ENCODE peak calls at places on chromosomes 12 and 14, in six cellular contexts. One of them, this sample, is unnamed.

GRCh38 chr12:71303199-71303598 is 136.4 kb upstream of the LGR5 start:
- DNase-seq in HFFc6: no peak
- DNase-seq in fibroblast of lung: peak; percentile 39
- DNase-seq in cardiac muscle cell: peak; percentile 34
- DNase-seq in left lung: no peak
- DNase-seq in activated naive CD8-positive, alpha-beta T cell treated with anti-CD3 and anti-CD28 coated beads, Interleukin-2, amount 50 U/mL, for 24 hours: no peak
- DNase-seq in this sample: no peak

GRCh38 chr12:91687052-91688017 is 458.3 kb downstream of the BTG1 start:
- DNase-seq in HFFc6: no peak
- DNase-seq in left lung: no peak
- DNase-seq in fibroblast of lung: no peak
- DNase-seq in activated naive CD8-positive, alpha-beta T cell treated with anti-CD3 and anti-CD28 coated beads, Interleukin-2, amount 50 U/mL, for 24 hours: no peak
- DNase-seq in cardiac muscle cell: no peak
- DNase-seq in this sample: no peak

GRCh38 chr12:65656904-65657351 is 167.4 kb upstream of the HMGA2 start:
- DNase-seq in activated naive CD8-positive, alpha-beta T cell treated with anti-CD3 and anti-CD28 coated beads, Interleukin-2, amount 50 U/mL, for 24 hours: no peak
- DNase-seq in left lung: no peak
- DNase-seq in fibroblast of lung: peak; percentile 94
- DNase-seq in HFFc6: peak; percentile 99
- DNase-seq in cardiac muscle cell: peak; percentile 82
- DNase-seq in this sample: no peak

GRCh38 chr14:33951183-33951840 is 438 bp upstream of the EGLN3 start:
- DNase-seq in activated naive CD8-positive, alpha-beta T cell treated with anti-CD3 and anti-CD28 coated beads, Interleukin-2, amount 50 U/mL, for 24 hours: no peak
- DNase-seq in left lung: no peak
- DNase-seq in fibroblast of lung: no peak
- DNase-seq in HFFc6: no peak
- DNase-seq in cardiac muscle cell: no peak
- DNase-seq in this sample: no peak

GRCh38 chr14:76304536-76305473 is 71.1 kb upstream of the ESRRB start:
- DNase-seq in fibroblast of lung: no peak
- DNase-seq in HFFc6: no peak
- DNase-seq in cardiac muscle cell: no peak
- DNase-seq in left lung: no peak
- DNase-seq in activated naive CD8-positive, alpha-beta T cell treated with anti-CD3 and anti-CD28 coated beads, Interleukin-2, amount 50 U/mL, for 24 hours: no peak
- DNase-seq in this sample: no peak

GRCh38 chr12:10466311-10466710 is 13.1 kb upstream of the KLRC1 start:
- DNase-seq in activated naive CD8-positive, alpha-beta T cell treated with anti-CD3 and anti-CD28 coated beads, Interleukin-2, amount 50 U/mL, for 24 hours: no peak
- DNase-seq in cardiac muscle cell: no peak
- DNase-seq in fibroblast of lung: no peak
- DNase-seq in HFFc6: no peak
- DNase-seq in left lung: no peak
- DNase-seq in this sample: no peak

GRCh38 chr14:75022655-75023054 is 19.9 kb downstream of the EIF2B2 start:
- DNase-seq in cardiac muscle cell: no peak
- DNase-seq in fibroblast of lung: no peak
- DNase-seq in left lung: no peak
- DNase-seq in HFFc6: no peak
- DNase-seq in activated naive CD8-positive, alpha-beta T cell treated with anti-CD3 and anti-CD28 coated beads, Interleukin-2, amount 50 U/mL, for 24 hours: no peak
- DNase-seq in this sample: no peak

GRCh38 chr12:6843118-6843902 is 2.6 kb downstream of the GNB3 start:
- DNase-seq in HFFc6: no peak
- DNase-seq in left lung: no peak
- DNase-seq in activated naive CD8-positive, alpha-beta T cell treated with anti-CD3 and anti-CD28 coated beads, Interleukin-2, amount 50 U/mL, for 24 hours: no peak
- DNase-seq in cardiac muscle cell: no peak
- DNase-seq in fibroblast of lung: no peak
- DNase-seq in this sample: no peak

GRCh38 chr12:82527165-82527780 is 159.4 kb upstream of the TMTC2 start:
- DNase-seq in cardiac muscle cell: peak; percentile 83
- DNase-seq in HFFc6: peak; percentile 50
- DNase-seq in activated naive CD8-positive, alpha-beta T cell treated with anti-CD3 and anti-CD28 coated beads, Interleukin-2, amount 50 U/mL, for 24 hours: peak; percentile 24
- DNase-seq in left lung: no peak
- DNase-seq in fibroblast of lung: peak; percentile 76
- DNase-seq in this sample: no peak

GRCh38 chr12:33427071-33427470 is 12.5 kb downstream of the SYT10 start:
- DNase-seq in fibroblast of lung: no peak
- DNase-seq in left lung: no peak
- DNase-seq in HFFc6: no peak
- DNase-seq in activated naive CD8-positive, alpha-beta T cell treated with anti-CD3 and anti-CD28 coated beads, Interleukin-2, amount 50 U/mL, for 24 hours: no peak
- DNase-seq in cardiac muscle cell: no peak
- DNase-seq in this sample: no peak

GRCh38 chr12:94010307-94010706 is 138.1 kb upstream of the PLXNC1 start:
- DNase-seq in HFFc6: no peak
- DNase-seq in activated naive CD8-positive, alpha-beta T cell treated with anti-CD3 and anti-CD28 coated beads, Interleukin-2, amount 50 U/mL, for 24 hours: no peak
- DNase-seq in cardiac muscle cell: no peak
- DNase-seq in left lung: no peak
- DNase-seq in fibroblast of lung: no peak
- DNase-seq in this sample: no peak

GRCh38 chr12:121061831-121062230 is 22.8 kb upstream of the OASL start:
- DNase-seq in fibroblast of lung: peak; percentile 22
- DNase-seq in HFFc6: peak; percentile 6
- DNase-seq in activated naive CD8-positive, alpha-beta T cell treated with anti-CD3 and anti-CD28 coated beads, Interleukin-2, amount 50 U/mL, for 24 hours: no peak
- DNase-seq in left lung: no peak
- DNase-seq in cardiac muscle cell: peak; percentile 43
- DNase-seq in this sample: no peak

GRCh38 chr14:103746706-103747105 is 31.1 kb downstream of the ZFYVE21 start:
- DNase-seq in activated naive CD8-positive, alpha-beta T cell treated with anti-CD3 and anti-CD28 coated beads, Interleukin-2, amount 50 U/mL, for 24 hours: no peak
- DNase-seq in left lung: no peak
- DNase-seq in cardiac muscle cell: peak; percentile 28
- DNase-seq in fibroblast of lung: no peak
- DNase-seq in HFFc6: peak; percentile 36
- DNase-seq in this sample: peak; percentile 70

GRCh38 chr14:91714805-91715204 is 17.1 kb downstream of the CATSPERB start:
- DNase-seq in cardiac muscle cell: no peak
- DNase-seq in HFFc6: no peak
- DNase-seq in fibroblast of lung: no peak
- DNase-seq in left lung: no peak
- DNase-seq in activated naive CD8-positive, alpha-beta T cell treated with anti-CD3 and anti-CD28 coated beads, Interleukin-2, amount 50 U/mL, for 24 hours: peak; percentile 16
- DNase-seq in this sample: no peak

GRCh38 chr12:101608301-101609133 is 13.7 kb downstream of the MYBPC1 start:
- DNase-seq in cardiac muscle cell: no peak
- DNase-seq in HFFc6: no peak
- DNase-seq in left lung: no peak
- DNase-seq in activated naive CD8-positive, alpha-beta T cell treated with anti-CD3 and anti-CD28 coated beads, Interleukin-2, amount 50 U/mL, for 24 hours: no peak
- DNase-seq in fibroblast of lung: no peak
- DNase-seq in this sample: no peak

GRCh38 chr14:91693342-91693741 is 38.5 kb downstream of the CATSPERB start:
- DNase-seq in HFFc6: no peak
- DNase-seq in activated naive CD8-positive, alpha-beta T cell treated with anti-CD3 and anti-CD28 coated beads, Interleukin-2, amount 50 U/mL, for 24 hours: no peak
- DNase-seq in left lung: no peak
- DNase-seq in fibroblast of lung: no peak
- DNase-seq in cardiac muscle cell: peak; percentile 3
- DNase-seq in this sample: no peak

GRCh38 chr14:81535399-81536124 is 1.9 kb upstream of the SEL1L start:
- DNase-seq in HFFc6: no peak
- DNase-seq in activated naive CD8-positive, alpha-beta T cell treated with anti-CD3 and anti-CD28 coated beads, Interleukin-2, amount 50 U/mL, for 24 hours: no peak
- DNase-seq in cardiac muscle cell: no peak
- DNase-seq in left lung: no peak
- DNase-seq in fibroblast of lung: no peak
- DNase-seq in this sample: no peak

GRCh38 chr12:105462841-105463240 is 132.3 kb downstream of the C12orf75 start:
- DNase-seq in activated naive CD8-positive, alpha-beta T cell treated with anti-CD3 and anti-CD28 coated beads, Interleukin-2, amount 50 U/mL, for 24 hours: no peak
- DNase-seq in fibroblast of lung: no peak
- DNase-seq in HFFc6: peak; percentile 48
- DNase-seq in left lung: no peak
- DNase-seq in cardiac muscle cell: no peak
- DNase-seq in this sample: no peak

GRCh38 chr14:94100847-94101246 is 9.7 kb upstream of the IFI27 start:
- DNase-seq in HFFc6: peak; percentile 83
- DNase-seq in activated naive CD8-positive, alpha-beta T cell treated with anti-CD3 and anti-CD28 coated beads, Interleukin-2, amount 50 U/mL, for 24 hours: no peak
- DNase-seq in cardiac muscle cell: peak; percentile 61
- DNase-seq in left lung: no peak
- DNase-seq in fibroblast of lung: peak; percentile 56
- DNase-seq in this sample: no peak

GRCh38 chr12:124125472-124125871 is 152.5 kb downstream of the ZNF664 start:
- DNase-seq in cardiac muscle cell: no peak
- DNase-seq in HFFc6: no peak
- DNase-seq in left lung: no peak
- DNase-seq in fibroblast of lung: no peak
- DNase-seq in activated naive CD8-positive, alpha-beta T cell treated with anti-CD3 and anti-CD28 coated beads, Interleukin-2, amount 50 U/mL, for 24 hours: no peak
- DNase-seq in this sample: peak; percentile 34

GRCh38 chr14:31025335-31026075 is at the start of gene AP4S1:
- DNase-seq in fibroblast of lung: peak; percentile 26
- DNase-seq in HFFc6: no peak
- DNase-seq in left lung: peak; percentile 53
- DNase-seq in activated naive CD8-positive, alpha-beta T cell treated with anti-CD3 and anti-CD28 coated beads, Interleukin-2, amount 50 U/mL, for 24 hours: peak; percentile 62
- DNase-seq in cardiac muscle cell: no peak
- DNase-seq in this sample: peak; percentile 78

GRCh38 chr14:69428289-69428998 is 30.0 kb downstream of the SLC39A9 start:
- DNase-seq in HFFc6: no peak
- DNase-seq in cardiac muscle cell: no peak
- DNase-seq in activated naive CD8-positive, alpha-beta T cell treated with anti-CD3 and anti-CD28 coated beads, Interleukin-2, amount 50 U/mL, for 24 hours: no peak
- DNase-seq in fibroblast of lung: no peak
- DNase-seq in left lung: no peak
- DNase-seq in this sample: no peak

GRCh38 chr12:124352839-124353238 is 57.9 kb downstream of the RFLNA start:
- DNase-seq in cardiac muscle cell: peak; percentile 36
- DNase-seq in activated naive CD8-positive, alpha-beta T cell treated with anti-CD3 and anti-CD28 coated beads, Interleukin-2, amount 50 U/mL, for 24 hours: no peak
- DNase-seq in left lung: peak; percentile 67
- DNase-seq in HFFc6: no peak
- DNase-seq in fibroblast of lung: peak; percentile 10
- DNase-seq in this sample: no peak

GRCh38 chr12:31597066-31597465 is 6.1 kb upstream of the DENND5B start:
- DNase-seq in left lung: no peak
- DNase-seq in activated naive CD8-positive, alpha-beta T cell treated with anti-CD3 and anti-CD28 coated beads, Interleukin-2, amount 50 U/mL, for 24 hours: no peak
- DNase-seq in fibroblast of lung: no peak
- DNase-seq in HFFc6: no peak
- DNase-seq in cardiac muscle cell: no peak
- DNase-seq in this sample: no peak

GRCh38 chr12:63913929-63914328 is 69.4 kb downstream of the SRGAP1 start:
- DNase-seq in left lung: no peak
- DNase-seq in HFFc6: no peak
- DNase-seq in fibroblast of lung: no peak
- DNase-seq in cardiac muscle cell: no peak
- DNase-seq in activated naive CD8-positive, alpha-beta T cell treated with anti-CD3 and anti-CD28 coated beads, Interleukin-2, amount 50 U/mL, for 24 hours: no peak
- DNase-seq in this sample: no peak

GRCh38 chr14:81200041-81200440 is 20.7 kb downstream of the GTF2A1 start:
- DNase-seq in fibroblast of lung: no peak
- DNase-seq in activated naive CD8-positive, alpha-beta T cell treated with anti-CD3 and anti-CD28 coated beads, Interleukin-2, amount 50 U/mL, for 24 hours: no peak
- DNase-seq in left lung: no peak
- DNase-seq in HFFc6: no peak
- DNase-seq in cardiac muscle cell: no peak
- DNase-seq in this sample: no peak

GRCh38 chr14:104800600-104801283 is at the start of gene ZBTB42:
- DNase-seq in left lung: peak; percentile 83
- DNase-seq in activated naive CD8-positive, alpha-beta T cell treated with anti-CD3 and anti-CD28 coated beads, Interleukin-2, amount 50 U/mL, for 24 hours: peak; percentile 65
- DNase-seq in fibroblast of lung: peak; percentile 39
- DNase-seq in cardiac muscle cell: peak; percentile 54
- DNase-seq in HFFc6: peak; percentile 8
- DNase-seq in this sample: no peak

GRCh38 chr14:73462078-73462715 is 3.9 kb upstream of the NUMB start:
- DNase-seq in activated naive CD8-positive, alpha-beta T cell treated with anti-CD3 and anti-CD28 coated beads, Interleukin-2, amount 50 U/mL, for 24 hours: no peak
- DNase-seq in HFFc6: no peak
- DNase-seq in fibroblast of lung: peak; percentile 76
- DNase-seq in cardiac muscle cell: peak; percentile 75
- DNase-seq in left lung: peak; percentile 76
- DNase-seq in this sample: no peak

GRCh38 chr12:7068240-7068993 is 7.9 kb downstream of the C1S start:
- DNase-seq in left lung: no peak
- DNase-seq in activated naive CD8-positive, alpha-beta T cell treated with anti-CD3 and anti-CD28 coated beads, Interleukin-2, amount 50 U/mL, for 24 hours: no peak
- DNase-seq in cardiac muscle cell: peak; percentile 81
- DNase-seq in fibroblast of lung: no peak
- DNase-seq in HFFc6: no peak
- DNase-seq in this sample: no peak

GRCh38 chr12:132506730-132507538 is 17.0 kb downstream of the FBRSL1 start:
- DNase-seq in activated naive CD8-positive, alpha-beta T cell treated with anti-CD3 and anti-CD28 coated beads, Interleukin-2, amount 50 U/mL, for 24 hours: peak; percentile 76
- DNase-seq in cardiac muscle cell: peak; percentile 92
- DNase-seq in HFFc6: peak; percentile 60
- DNase-seq in left lung: peak; percentile 79
- DNase-seq in fibroblast of lung: peak; percentile 75
- DNase-seq in this sample: peak; percentile 80

This sample was measured in suprapubic skin.